ENCODE peak calls at places on chromosomes 4 and X, in five cellular contexts. O, X, U, F and Z are unnamed samples.

GRCh38 chr4:2793920-2794706 is 1.2 kb downstream of the SH3BP2 start:
- DNase-seq in O (no peak), X (peak), U (no peak), F (peak), Z (no peak)

GRCh38 chr4:158074851-158075250 is 98.0 kb downstream of the GASK1B start:
- DNase-seq in O (no peak), X (no peak), U (no peak), F (no peak), Z (no peak)

GRCh38 chrX:154032156-154032555 is 12.5 kb upstream of the IRAK1 start:
- DNase-seq in O (no peak), X (no peak), U (no peak), F (no peak), Z (no peak)

GRCh38 chr4:20017035-20017434 is 234.7 kb upstream of the SLIT2 start:
- DNase-seq in O (no peak), X (no peak), U (no peak), F (no peak), Z (no peak)

GRCh38 chrX:20620301-20620700 is 353.6 kb upstream of the RPS6KA3 start:
- DNase-seq in O (peak), X (no peak), U (no peak), F (no peak), Z (no peak)

GRCh38 chr4:45569619-45570018 is 554.2 kb downstream of the GABRG1 start:
- DNase-seq in O (no peak), X (no peak), U (no peak), F (no peak), Z (no peak)

GRCh38 chrX:128928636-128929035 is 594.7 kb downstream of the SMARCA1 start:
- DNase-seq in O (no peak), X (no peak), U (no peak), F (no peak), Z (no peak)

GRCh38 chr4:179467890-179468289 is 2025.7 kb upstream of the AGA start:
- DNase-seq in O (no peak), X (no peak), U (no peak), F (no peak), Z (no peak)

GRCh38 chrX:50698944-50699343 is 115.0 kb downstream of the SHROOM4 start:
- DNase-seq in O (no peak), X (no peak), U (no peak), F (no peak), Z (no peak)

GRCh38 chr4:7822858-7823257 is 116.8 kb downstream of the AFAP1 start:
- DNase-seq in O (no peak), X (no peak), U (no peak), F (no peak), Z (no peak)

GRCh38 chr4:185394568-185395254 is 1.0 kb downstream of the LRP2BP start:
- DNase-seq in O (no peak), X (no peak), U (no peak), F (no peak), Z (no peak)

GRCh38 chrX:101176439-101176838 is 43.1 kb upstream of the DRP2 start:
- DNase-seq in O (no peak), X (no peak), U (no peak), F (no peak), Z (no peak)

GRCh38 chr4:150493846-150494245 is 88.1 kb upstream of the MAB21L2 start:
- DNase-seq in O (no peak), X (no peak), U (no peak), F (no peak), Z (no peak)

GRCh38 chr4:40333921-40334352 is 1.2 kb upstream of the CHRNA9 start:
- DNase-seq in O (peak), X (no peak), U (no peak), F (no peak), Z (no peak)

GRCh38 chr4:89212666-89213381 is 94.8 kb downstream of the GPRIN3 start:
- DNase-seq in O (no peak), X (no peak), U (no peak), F (no peak), Z (no peak)

GRCh38 chrX:149830192-149830873 is 48.6 kb downstream of the MAGEA9 start:
- DNase-seq in O (no peak), X (peak), U (peak), F (no peak), Z (no peak)

GRCh38 chr4:139986621-139987510 is 167.1 kb downstream of the MAML3 start:
- DNase-seq in O (no peak), X (no peak), U (no peak), F (no peak), Z (no peak)

GRCh38 chr4:128159967-128160366 is 98.9 kb downstream of the LARP1B start:
- DNase-seq in O (no peak), X (no peak), U (no peak), F (no peak), Z (no peak)

GRCh38 chrX:37509349-37509748 is 62.1 kb upstream of the LANCL3 start:
- DNase-seq in O (no peak), X (no peak), U (no peak), F (no peak), Z (no peak)

GRCh38 chrX:78658851-78659744 is at the start of gene RTL3:
- DNase-seq in O (no peak), X (no peak), U (no peak), F (no peak), Z (no peak)

GRCh38 chr4:111883557-111883999 is 261.7 kb upstream of the FAM241A start:
- DNase-seq in O (no peak), X (no peak), U (no peak), F (no peak), Z (no peak)

GRCh38 chrX:135651647-135652295 is 61.7 kb upstream of the CT45A1 start:
- DNase-seq in O (no peak), X (no peak), U (no peak), F (no peak), Z (no peak)

GRCh38 chr4:140188975-140189374 is 35.0 kb upstream of the MAML3 start:
- DNase-seq in O (no peak), X (no peak), U (no peak), F (no peak), Z (no peak)

GRCh38 chr4:64584981-64585557 is 175.8 kb upstream of the TECRL start:
- DNase-seq in O (no peak), X (peak), U (no peak), F (peak), Z (peak)

GRCh38 chr4:7124643-7125442 is 57.0 kb upstream of the GRPEL1 start:
- DNase-seq in O (no peak), X (no peak), U (no peak), F (peak), Z (peak)

GRCh38 chr4:13912966-13913365 is 285.4 kb upstream of the BOD1L1 start:
- DNase-seq in O (no peak), X (no peak), U (no peak), F (no peak), Z (no peak)

GRCh38 chrX:9416562-9417319 is 48.1 kb upstream of the TBL1X start:
- DNase-seq in O (no peak), X (no peak), U (no peak), F (no peak), Z (no peak)

GRCh38 chr4:24197891-24198290 is 308.0 kb upstream of the PPARGC1A start:
- DNase-seq in O (no peak), X (no peak), U (no peak), F (no peak), Z (no peak)

GRCh38 chrX:3076416-3076991 is 35.2 kb downstream of the ARSF start:
- DNase-seq in O (no peak), X (peak), U (no peak), F (no peak), Z (no peak)

GRCh38 chr4:184472540-184473264 is 1.6 kb downstream of the IRF2 start:
- DNase-seq in O (peak), X (peak), U (no peak), F (peak), Z (peak)

GRCh38 chr4:102825261-102826071 is 1.9 kb downstream of the UBE2D3 start:
- DNase-seq in O (no peak), X (no peak), U (no peak), F (peak), Z (peak)

GRCh38 chrX:155896512-155896911 is 15.4 kb downstream of the VAMP7 start:
- DNase-seq in O (no peak), X (no peak), U (no peak), F (no peak), Z (no peak)

GRCh38 chrX:152641996-152642395 is 4.3 kb downstream of the GABRQ start:
- DNase-seq in O (no peak), X (peak), U (no peak), F (no peak), Z (peak)

GRCh38 chrX:38717871-38718270 is 83.4 kb upstream of the MID1IP1 start:
- DNase-seq in O (peak), X (no peak), U (no peak), F (peak), Z (peak)

GRCh38 chrX:42107495-42108139 is 184.3 kb upstream of the CASK start:
- DNase-seq in O (no peak), X (no peak), U (no peak), F (no peak), Z (no peak)

DNA sequence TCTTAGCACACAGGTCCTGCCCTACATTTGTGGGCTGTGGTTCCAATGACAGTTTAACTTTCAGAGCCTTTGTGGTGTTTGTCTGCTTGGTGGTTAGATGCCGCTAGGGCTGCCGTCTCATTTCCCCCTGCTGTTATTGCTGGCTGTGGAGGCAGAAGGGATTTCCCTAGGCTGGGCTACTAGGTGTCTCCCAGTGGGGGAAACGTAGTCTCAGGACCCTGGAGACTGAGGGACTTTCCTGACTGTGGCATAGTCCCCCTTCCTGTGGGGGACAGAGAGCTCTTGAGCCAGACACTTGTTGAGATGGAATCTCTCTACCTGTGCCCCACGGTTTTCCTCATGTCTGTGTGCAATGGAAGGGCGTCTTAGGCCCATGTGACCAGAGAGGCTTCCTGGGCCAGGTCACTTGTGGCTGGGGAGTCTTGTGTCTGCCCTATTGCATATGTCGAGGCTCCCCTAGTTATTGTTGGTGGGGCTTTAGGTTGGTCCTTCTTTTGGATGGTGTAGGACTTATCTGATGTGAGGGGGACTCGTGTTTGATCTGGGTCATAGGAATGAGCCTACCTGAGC is 68.2 kb downstream of the ARHGAP10 start:
- DNase-seq in O (no peak), X (no peak), U (peak), F (no peak), Z (no peak)
- TF ChIP-seq ESRRA in O (no peak), X (no peak), U (no peak), F (no peak), Z (no peak)

GRCh38 chr4:15493411-15493810 is 23.7 kb downstream of the CC2D2A start:
- DNase-seq in O (no peak), X (no peak), U (no peak), F (no peak), Z (no peak)
- TF ChIP-seq ESRRA in O (no peak), X (no peak), U (no peak), F (no peak), Z (no peak)

GRCh38 chr4:159267940-159268327 is 165.1 kb downstream of the RAPGEF2 start:
- DNase-seq in O (no peak), X (no peak), U (no peak), F (no peak), Z (no peak)

GRCh38 chr4:159269956-159270355 is 167.1 kb downstream of the RAPGEF2 start:
- DNase-seq in O (no peak), X (no peak), U (no peak), F (no peak), Z (no peak)

GRCh38 chr4:159267023-159267939 is 164.4 kb downstream of the RAPGEF2 start:
- DNase-seq in O (no peak), X (no peak), U (no peak), F (no peak), Z (no peak)

GRCh38 chr4:159268607-159269006 is 165.7 kb downstream of the RAPGEF2 start:
- DNase-seq in O (no peak), X (no peak), U (no peak), F (no peak), Z (no peak)

GRCh38 chr4:159269143-159269542 is 166.3 kb downstream of the RAPGEF2 start:
- DNase-seq in O (no peak), X (no peak), U (no peak), F (no peak), Z (no peak)
- TF ChIP-seq ESRRA in O (no peak), X (no peak), U (no peak), F (no peak), Z (no peak)

GRCh38 chrX:16662402-16662801 is 12.4 kb downstream of the S100G start:
- DNase-seq in O (no peak), X (no peak), U (no peak), F (no peak), Z (no peak)
- TF ChIP-seq ESRRA in O (no peak), X (no peak), U (no peak), F (no peak), Z (no peak)

GRCh38 chrX:120791013-120791643 is 84.5 kb downstream of the CT47B1 start:
- DNase-seq in O (no peak), X (no peak), U (no peak), F (no peak), Z (no peak)
- TF ChIP-seq ESRRA in O (no peak), X (no peak), U (no peak), F (no peak), Z (no peak)

DNA sequence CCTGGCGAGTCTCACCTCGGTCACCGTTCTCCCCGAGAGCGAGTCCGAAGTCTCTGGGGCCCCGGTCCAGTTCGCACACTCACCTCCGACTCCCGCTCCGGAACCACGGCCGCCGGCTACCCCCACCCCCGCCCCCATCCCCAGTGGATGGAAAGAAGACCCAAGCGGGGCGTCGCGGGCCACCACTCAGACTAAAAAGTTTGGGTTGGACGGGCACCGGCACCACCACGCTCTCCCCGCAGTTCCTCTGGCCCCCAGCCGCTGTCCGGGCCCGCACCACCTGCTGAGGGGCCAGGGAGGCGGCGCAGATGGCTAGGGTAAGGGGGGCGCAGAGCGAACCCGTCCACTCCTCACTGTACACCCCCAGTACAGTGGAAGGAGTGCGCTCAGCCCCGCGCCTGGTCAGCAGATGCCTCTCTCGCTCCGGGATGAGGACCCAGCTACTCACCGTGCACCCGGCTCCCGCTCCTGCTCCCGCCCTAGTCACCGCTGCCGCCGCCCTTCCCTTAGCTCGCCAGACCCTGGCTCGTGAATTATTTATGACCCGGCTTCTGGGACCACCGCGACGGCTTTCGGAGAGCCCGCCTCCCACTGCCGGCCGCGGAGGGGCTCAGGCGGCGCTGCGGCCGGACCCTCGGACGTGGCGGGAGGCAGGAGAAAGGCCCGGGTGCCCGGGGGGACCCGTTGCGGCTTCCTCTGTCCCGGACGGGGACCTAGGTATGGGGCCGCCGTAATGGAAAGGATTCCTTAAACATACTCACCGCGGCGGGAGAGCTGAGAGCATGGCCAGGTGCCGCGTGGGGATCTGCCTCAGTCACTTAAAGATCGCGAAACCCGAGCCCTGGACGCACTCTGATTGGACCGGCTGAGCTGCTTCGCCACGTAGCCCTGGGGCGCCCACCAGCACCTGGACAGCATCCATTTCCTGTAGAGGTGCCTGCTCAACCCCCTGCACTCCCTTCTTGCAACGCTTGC is at the start of gene PROM1:
- DNase-seq in O (no peak), X (peak), U (no peak), F (peak), Z (no peak)
- TF ChIP-seq ESRRA in O (no peak), X (no peak), U (no peak), F (no peak), Z (no peak)

GRCh38 chrX:119410854-119411253 is 11.7 kb downstream of the SLC25A43 start:
- DNase-seq in O (no peak), X (no peak), U (no peak), F (no peak), Z (no peak)
- TF ChIP-seq ESRRA in O (no peak), X (no peak), U (no peak), F (no peak), Z (no peak)

DNA sequence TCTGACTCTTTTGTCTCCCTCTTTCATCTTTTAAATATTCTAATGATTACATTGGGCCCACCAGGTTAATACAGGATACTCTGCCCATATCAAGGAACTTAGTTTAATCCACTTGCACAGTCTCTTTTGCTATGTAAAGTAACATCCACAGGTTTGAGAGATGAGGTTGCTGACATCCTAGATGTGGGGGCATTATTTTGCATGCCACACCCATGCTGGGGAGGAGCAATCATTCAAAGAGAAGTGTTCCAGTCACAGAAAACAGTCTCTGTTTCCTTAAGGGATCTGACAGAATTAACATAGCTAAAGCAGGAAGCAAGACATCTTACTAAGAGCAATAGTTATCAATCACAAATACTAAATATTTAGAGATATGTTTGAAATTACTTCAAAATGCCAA is 11.5 kb upstream of the TRAM1L1 start:
- DNase-seq in O (no peak), X (no peak), U (no peak), F (no peak), Z (no peak)
- TF ChIP-seq ESRRA in O (no peak), X (no peak), U (no peak), F (no peak), Z (no peak)

DNA sequence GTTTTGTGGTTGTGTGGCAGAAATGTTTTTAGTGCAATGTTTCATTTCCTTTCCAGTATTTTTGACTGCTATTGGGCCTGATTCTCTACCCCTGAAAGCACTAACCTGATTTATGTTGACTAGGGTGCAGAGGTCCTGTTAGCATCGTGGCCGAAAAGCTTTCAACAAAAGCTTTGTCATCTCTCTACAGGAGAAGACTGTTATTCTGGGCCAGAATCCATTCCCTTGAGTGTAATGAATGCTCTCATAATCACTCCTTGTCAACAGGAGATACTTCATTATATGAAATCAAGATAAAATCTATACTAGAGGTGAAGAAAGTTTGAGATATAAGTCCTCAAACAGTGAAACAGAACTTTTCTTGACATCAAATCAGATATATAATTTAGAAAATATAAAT is 195.5 kb downstream of the ZNF330 start:
- DNase-seq in O (no peak), X (no peak), U (no peak), F (no peak), Z (no peak)
- TF ChIP-seq ESRRA in O (no peak), X (no peak), U (no peak), F (no peak), Z (no peak)

DNA sequence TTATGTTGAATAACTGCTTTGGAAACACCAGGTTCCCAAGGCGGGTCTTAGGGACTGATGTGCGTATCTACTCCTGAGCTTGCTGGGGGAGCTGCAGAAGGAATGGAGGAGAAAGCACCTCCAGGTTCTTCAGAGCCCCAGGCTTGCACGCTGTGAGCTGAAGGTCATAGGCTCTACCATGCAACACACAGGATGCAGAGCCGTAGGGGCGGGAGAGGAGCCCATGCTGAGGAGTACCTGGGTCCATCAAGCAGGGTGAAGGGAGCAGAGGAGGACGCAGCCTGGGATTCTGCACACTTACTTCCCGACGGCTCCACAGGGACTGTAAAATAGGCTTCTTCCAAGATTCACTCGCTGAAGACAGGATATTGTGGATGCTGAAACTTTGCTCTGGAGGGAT is 426.5 kb upstream of the FRG1 start:
- DNase-seq in O (no peak), X (no peak), U (no peak), F (no peak), Z (no peak)
- TF ChIP-seq ESRRA in O (no peak), X (no peak), U (no peak), F (no peak), Z (no peak)